ENCODE peak calls at places on chromosomes 4 and X, in four cellular contexts. E is AG10803, D is left lung, Y is dorsolateral prefrontal cortex. Q is an unnamed sample.

GRCh38 chrX:44570524-44570923 is 27.9 kb upstream of the FUNDC1 start:
- DNase-seq in Y (no peak), E (peak), D (no peak), Q (no peak)

GRCh38 chr4:142016031-142016430 is 379.6 kb downstream of the IL15 start:
- DNase-seq in Y (no peak), E (no peak), D (no peak), Q (no peak)

GRCh38 chrX:131146702-131147101 is 88.6 kb downstream of the ARHGAP36 start:
- DNase-seq in D (no peak), Y (no peak), E (no peak), Q (no peak)

GRCh38 chrX:149848855-149849254 is 32.1 kb upstream of the MAGEA8 start:
- DNase-seq in E (no peak), Y (no peak), D (no peak), Q (no peak)

GRCh38 chr4:159062381-159062780 is 40.5 kb upstream of the RAPGEF2 start:
- DNase-seq in E (no peak), D (no peak), Y (no peak), Q (no peak)

GRCh38 chrX:101925733-101926132 is 6.1 kb downstream of the ZMAT1 start:
- DNase-seq in Y (no peak), D (no peak), E (no peak), Q (no peak)

GRCh38 chr4:6991771-6992557 is 51.2 kb upstream of the TADA2B start:
- DNase-seq in Y (no peak), D (no peak), E (peak), Q (peak)

GRCh38 chrX:54492340-54492739 is 3.7 kb downstream of the FGD1 start:
- DNase-seq in E (peak), Y (no peak), D (peak), Q (no peak)

GRCh38 chrX:26783512-26784225 is 567.7 kb downstream of the MAGEB5 start:
- DNase-seq in Y (no peak), D (peak), E (peak), Q (no peak)

GRCh38 chrX:8289523-8289922 is 118.5 kb upstream of the VCX2 start:
- DNase-seq in Y (no peak), E (no peak), D (no peak), Q (no peak)

GRCh38 chrX:116272881-116273280 is 102.3 kb downstream of the AGTR2 start:
- DNase-seq in Y (no peak), D (no peak), E (no peak), Q (no peak)

GRCh38 chr4:107866726-107867125 is 42.0 kb downstream of the SGMS2 start:
- DNase-seq in D (no peak), Y (no peak), E (no peak), Q (no peak)

GRCh38 chr4:183422962-183423653 is 21.3 kb upstream of the CDKN2AIP start:
- DNase-seq in D (no peak), E (peak), Y (no peak), Q (no peak)

GRCh38 chrX:107102980-107103379 is 15.6 kb downstream of the RBM41 start:
- DNase-seq in D (no peak), Y (no peak), E (no peak), Q (no peak)

GRCh38 chrX:149010899-149011224 is 494.2 kb downstream of the IDS start:
- DNase-seq in D (no peak), E (no peak), Y (no peak), Q (no peak)

GRCh38 chr4:86845593-86845992 is 3.6 kb downstream of the SLC10A6 start:
- DNase-seq in E (no peak), D (no peak), Y (no peak), Q (no peak)

GRCh38 chr4:181618038-181618618 is 625.1 kb upstream of the TENM3 start:
- DNase-seq in Y (no peak), D (no peak), E (no peak), Q (no peak)

GRCh38 chr4:181613210-181613609 is 630.0 kb upstream of the TENM3 start:
- DNase-seq in Y (no peak), D (no peak), E (peak), Q (no peak)

GRCh38 chr4:181619651-181620050 is 623.6 kb upstream of the TENM3 start:
- DNase-seq in Y (no peak), D (no peak), E (no peak), Q (no peak)

DNA sequence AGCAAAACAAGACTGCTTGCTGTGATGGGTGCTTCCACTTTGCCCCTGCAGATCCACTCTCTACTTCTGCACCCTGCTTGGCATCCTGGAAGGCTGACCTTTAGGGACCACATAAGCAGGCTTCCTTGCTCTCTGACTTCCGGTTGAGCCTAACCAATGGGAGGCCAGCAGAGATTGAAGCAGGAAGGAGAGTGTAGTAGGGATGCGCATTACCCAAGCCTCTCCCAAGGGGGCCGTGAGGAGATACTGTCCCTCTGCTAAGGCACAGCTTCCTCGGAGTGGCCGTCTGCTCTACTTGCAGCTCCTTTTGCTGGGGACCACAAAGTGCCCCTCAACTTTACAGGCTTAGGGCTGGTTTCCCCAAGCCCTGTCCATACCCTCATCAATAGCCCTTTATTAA is 624.3 kb upstream of the TENM3 start:
- DNase-seq in Y (no peak), E (no peak), D (no peak), Q (no peak)
- TF ChIP-seq CTCF in Y (no peak), E (no peak), D (no peak), Q (no peak)

DNA sequence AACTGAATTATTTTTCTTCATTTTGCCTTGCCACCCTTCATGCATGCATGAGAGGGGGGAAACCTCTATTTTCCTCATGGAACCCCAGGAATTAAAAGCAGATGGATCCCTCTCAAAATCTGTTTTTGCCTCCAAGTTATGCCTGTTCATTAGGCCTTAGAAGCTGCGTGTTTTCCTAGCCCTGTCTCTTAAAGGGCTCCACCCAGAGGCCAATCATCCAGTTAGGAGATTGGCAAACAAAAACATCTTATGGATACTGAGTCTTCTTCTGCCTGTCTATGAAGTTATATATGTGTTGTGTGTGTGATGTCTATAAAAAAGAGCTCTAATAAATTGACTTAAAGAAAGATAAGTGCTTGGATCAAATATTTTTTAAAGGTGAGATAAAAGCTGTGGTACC is 142.9 kb downstream of the ANAPC10 start:
- DNase-seq in D (no peak), E (no peak), Y (no peak), Q (no peak)
- TF ChIP-seq CTCF in D (no peak), E (no peak), Y (no peak), Q (no peak)

DNA sequence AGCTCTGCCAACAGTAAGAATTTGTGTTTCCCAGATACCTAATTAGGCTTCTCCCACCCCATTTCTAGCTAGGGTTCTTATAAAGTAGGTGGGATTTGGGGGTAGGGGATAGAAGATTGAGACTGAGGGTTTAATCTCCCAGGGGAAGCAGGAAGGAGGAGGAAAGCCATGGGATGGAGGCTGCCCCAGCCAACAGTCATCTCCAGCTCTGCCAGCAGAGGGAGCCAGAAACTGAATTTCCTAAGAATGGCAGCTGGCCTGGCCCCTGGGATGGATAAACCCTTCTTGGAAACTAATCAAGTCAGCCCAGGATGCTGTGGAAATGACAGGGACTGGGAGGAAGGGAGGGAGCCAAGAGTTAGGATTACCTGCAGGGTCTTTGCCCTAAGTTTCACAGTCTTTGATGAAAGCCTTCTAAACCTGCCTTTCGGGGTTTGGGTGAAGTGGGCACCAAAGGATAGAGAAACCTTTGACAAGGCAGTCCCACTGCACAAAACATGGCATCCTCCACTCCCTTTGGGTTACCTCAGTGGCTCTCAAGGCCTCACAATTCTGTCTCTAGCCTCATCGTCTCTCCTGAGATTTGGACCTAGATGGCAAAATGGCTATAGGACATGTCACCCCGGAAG is 6.7 kb upstream of the ERCC6L start:
- DNase-seq in D (no peak), E (peak), Y (no peak), Q (no peak)
- TF ChIP-seq CTCF in D (peak), E (peak), Y (peak), Q (peak)

DNA sequence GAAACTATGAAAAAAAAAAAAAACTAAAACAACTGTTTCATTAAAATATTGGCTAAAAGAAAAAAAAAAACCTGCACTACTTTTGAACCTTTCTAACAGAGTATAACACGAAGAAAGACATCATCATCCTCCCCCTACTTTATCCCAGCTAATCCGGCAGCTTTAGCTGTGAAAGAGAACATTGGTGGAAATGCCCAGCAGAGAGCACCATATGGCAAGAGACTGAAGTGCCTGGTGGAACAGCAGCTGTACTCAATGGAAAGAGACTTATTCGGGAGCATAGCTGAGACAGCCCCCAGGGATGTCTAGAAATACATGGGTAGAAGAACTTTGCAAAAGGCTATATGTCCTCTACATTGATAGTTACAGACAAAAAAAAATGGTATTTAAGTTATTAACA is 30.3 kb downstream of the STPG2 start:
- DNase-seq in D (no peak), E (peak), Y (no peak), Q (no peak)
- TF ChIP-seq CTCF in D (no peak), E (peak), Y (peak), Q (peak)

DNA sequence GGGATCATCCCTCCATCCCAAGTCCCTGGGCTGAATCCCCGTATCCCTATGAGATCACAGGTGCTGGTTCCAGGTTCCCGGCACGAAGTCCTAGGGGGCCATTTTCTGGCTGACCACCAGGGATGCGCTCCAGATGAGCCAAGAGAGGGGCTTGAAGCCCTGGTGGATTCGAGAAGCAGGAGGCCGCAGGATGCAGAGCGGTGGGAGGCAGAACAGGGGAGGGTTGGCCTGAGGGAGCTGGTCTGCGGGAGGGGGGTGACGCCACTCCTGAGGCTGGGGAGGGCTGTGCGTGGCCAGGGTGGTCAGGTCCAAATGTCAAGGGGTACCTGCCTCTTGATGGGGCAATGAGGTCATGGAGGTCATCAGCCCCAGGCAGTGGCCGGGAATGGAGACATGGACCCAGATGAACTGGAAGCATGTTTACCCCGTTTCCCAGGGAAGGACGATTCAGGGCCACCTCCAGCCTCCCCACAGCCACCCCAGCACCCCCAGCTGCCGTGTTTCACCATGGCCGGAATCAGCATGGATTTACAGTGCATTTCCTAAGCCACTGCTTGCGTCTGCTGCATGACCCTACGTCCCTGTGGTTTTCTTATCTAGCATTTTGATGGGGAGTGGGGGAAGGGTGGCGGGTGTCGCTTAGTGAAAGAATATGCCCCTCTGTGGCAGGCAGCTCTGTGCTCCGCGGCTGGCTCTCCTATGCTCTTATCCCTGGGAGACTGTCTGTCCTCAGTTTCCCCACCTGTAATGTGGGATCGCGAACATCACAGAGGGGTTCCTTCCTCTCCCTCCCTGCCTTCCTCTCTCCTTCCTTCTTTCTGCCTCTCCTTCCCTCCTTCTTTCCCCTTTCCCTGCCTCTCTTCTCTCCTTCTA is 17.0 kb upstream of the HTRA3 start:
- DNase-seq in D (peak), E (no peak), Y (no peak), Q (no peak)
- TF ChIP-seq CTCF in D (no peak), E (no peak), Y (no peak), Q (no peak)

Q was measured in type B pancreatic cell.